ENCODE peak calls at places on chromosomes 11 and 22, in eight cellular contexts. One of them, this sample, is unnamed.

GRCh38 chr22:45948081-45948648 is 28.8 kb downstream of the WNT7B start:
- DNase-seq in HL-60: no peak
- DNase-seq in stomach: no peak
- DNase-seq in transverse colon: no peak
- DNase-seq in vagina: no peak
- DNase-seq in HCT116: no peak
- DNase-seq in breast epithelium: no peak
- DNase-seq in spleen: peak
- DNase-seq in this sample: no peak

GRCh38 chr22:30202531-30203006 is 44.0 kb downstream of the LIF start:
- DNase-seq in stomach: peak
- DNase-seq in transverse colon: peak
- DNase-seq in spleen: no peak
- DNase-seq in vagina: no peak
- DNase-seq in HCT116: no peak
- DNase-seq in breast epithelium: peak
- DNase-seq in HL-60: no peak
- DNase-seq in this sample: no peak

GRCh38 chr11:7376386-7376785 is 108.9 kb upstream of the OLFML1 start:
- DNase-seq in stomach: no peak
- DNase-seq in spleen: no peak
- DNase-seq in vagina: no peak
- DNase-seq in HCT116: no peak
- DNase-seq in transverse colon: no peak
- DNase-seq in breast epithelium: no peak
- DNase-seq in HL-60: no peak
- DNase-seq in this sample: no peak

GRCh38 chr22:46064236-46064965 is 85.9 kb upstream of the PPARA start:
- DNase-seq in transverse colon: peak
- DNase-seq in HCT116: no peak
- DNase-seq in breast epithelium: peak
- DNase-seq in spleen: peak
- DNase-seq in HL-60: no peak
- DNase-seq in stomach: peak
- DNase-seq in vagina: no peak
- DNase-seq in this sample: peak

GRCh38 chr11:12285811-12286222 is 91.6 kb upstream of the PARVA start:
- DNase-seq in spleen: no peak
- DNase-seq in stomach: peak
- DNase-seq in breast epithelium: no peak
- DNase-seq in transverse colon: no peak
- DNase-seq in HCT116: no peak
- DNase-seq in HL-60: no peak
- DNase-seq in vagina: peak
- DNase-seq in this sample: no peak

GRCh38 chr11:98625526-98625925 is 395.2 kb upstream of the CNTN5 start:
- DNase-seq in transverse colon: no peak
- DNase-seq in spleen: no peak
- DNase-seq in vagina: no peak
- DNase-seq in stomach: no peak
- DNase-seq in HCT116: no peak
- DNase-seq in breast epithelium: no peak
- DNase-seq in HL-60: no peak
- DNase-seq in this sample: no peak

GRCh38 chr11:130602700-130603584 is 154.5 kb downstream of the ADAMTS15 start:
- DNase-seq in stomach: no peak
- DNase-seq in transverse colon: no peak
- DNase-seq in breast epithelium: no peak
- DNase-seq in vagina: no peak
- DNase-seq in HCT116: no peak
- DNase-seq in HL-60: no peak
- DNase-seq in spleen: no peak
- DNase-seq in this sample: no peak

GRCh38 chr22:23608583-23608982 is 23.5 kb downstream of the DRICH1 start:
- DNase-seq in stomach: no peak
- DNase-seq in spleen: no peak
- DNase-seq in HL-60: no peak
- DNase-seq in HCT116: no peak
- DNase-seq in vagina: no peak
- DNase-seq in breast epithelium: no peak
- DNase-seq in transverse colon: no peak
- DNase-seq in this sample: no peak

GRCh38 chr11:12266943-12267342 is 110.4 kb upstream of the PARVA start:
- DNase-seq in spleen: no peak
- DNase-seq in HL-60: no peak
- DNase-seq in vagina: no peak
- DNase-seq in breast epithelium: no peak
- DNase-seq in HCT116: no peak
- DNase-seq in stomach: no peak
- DNase-seq in transverse colon: no peak
- DNase-seq in this sample: no peak

GRCh38 chr11:124441081-124441480 is 4.4 kb downstream of the OR8B8 start:
- DNase-seq in transverse colon: no peak
- DNase-seq in breast epithelium: no peak
- DNase-seq in vagina: no peak
- DNase-seq in spleen: no peak
- DNase-seq in HL-60: no peak
- DNase-seq in stomach: no peak
- DNase-seq in HCT116: no peak
- DNase-seq in this sample: no peak

GRCh38 chr11:14350215-14350614 is 8.8 kb downstream of the RRAS2 start:
- DNase-seq in spleen: no peak
- DNase-seq in vagina: no peak
- DNase-seq in HL-60: no peak
- DNase-seq in breast epithelium: no peak
- DNase-seq in stomach: no peak
- DNase-seq in HCT116: no peak
- DNase-seq in transverse colon: no peak
- DNase-seq in this sample: no peak

GRCh38 chr22:49936018-49936972 is 17.9 kb downstream of the CRELD2 start:
- DNase-seq in spleen: peak
- DNase-seq in stomach: peak
- DNase-seq in HL-60: peak
- DNase-seq in HCT116: no peak
- DNase-seq in transverse colon: peak
- DNase-seq in breast epithelium: peak
- DNase-seq in vagina: no peak
- DNase-seq in this sample: peak

GRCh38 chr22:39931271-39931670 is 28.9 kb upstream of the TMA7B start:
- DNase-seq in HL-60: no peak
- DNase-seq in spleen: no peak
- DNase-seq in breast epithelium: no peak
- DNase-seq in stomach: no peak
- DNase-seq in transverse colon: no peak
- DNase-seq in vagina: no peak
- DNase-seq in HCT116: no peak
- DNase-seq in this sample: no peak

DNA sequence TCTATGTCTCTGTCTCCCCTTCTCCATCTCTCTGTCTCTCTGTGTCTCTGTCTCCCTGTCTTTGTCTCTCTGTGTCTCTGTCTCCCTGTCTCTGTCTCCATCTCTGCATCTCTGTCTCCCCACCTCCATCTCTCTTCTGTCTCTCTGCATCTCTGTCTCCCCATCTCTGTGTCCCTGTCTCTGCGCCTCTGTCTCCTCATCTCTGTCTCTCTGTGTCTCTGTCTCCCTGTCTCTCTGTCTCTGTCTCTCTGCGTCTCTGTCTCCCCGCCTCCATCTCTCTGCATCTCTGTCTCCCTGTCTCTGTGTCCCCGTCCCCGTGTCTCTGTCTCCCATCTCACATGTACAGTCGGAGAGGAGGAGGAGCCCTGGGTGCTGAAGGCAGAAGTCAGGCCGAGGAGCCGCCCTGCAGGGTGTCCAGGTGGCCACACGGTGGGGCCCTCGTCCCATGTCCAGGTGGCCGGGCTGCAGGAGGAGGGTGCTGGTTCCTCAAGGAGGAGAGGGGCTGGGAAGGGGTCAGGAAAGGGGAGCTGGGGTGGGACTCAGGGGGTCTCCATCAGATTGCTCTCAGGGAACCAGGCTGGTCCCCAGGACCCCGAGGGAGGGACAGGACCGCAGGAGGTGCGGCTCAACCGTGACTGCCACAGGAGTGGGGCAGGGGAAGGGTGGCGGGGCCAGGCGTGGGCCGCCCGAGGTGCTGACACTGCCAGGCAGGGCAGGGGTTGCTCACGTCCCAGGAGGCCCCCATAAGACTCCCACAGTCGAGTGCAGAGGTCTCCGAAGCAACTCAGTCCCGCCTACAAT is 25.6 kb upstream of the TH start:
- DNase-seq in stomach: peak
- DNase-seq in HCT116: peak
- DNase-seq in breast epithelium: peak
- DNase-seq in spleen: peak
- DNase-seq in vagina: no peak
- DNase-seq in HL-60: peak
- DNase-seq in transverse colon: peak
- DNase-seq in this sample: peak
- TF ChIP-seq POLR2AphosphoS5 in stomach: no peak
- TF ChIP-seq POLR2AphosphoS5 in HCT116: no peak
- TF ChIP-seq POLR2AphosphoS5 in breast epithelium: no peak
- TF ChIP-seq POLR2AphosphoS5 in spleen: no peak
- TF ChIP-seq POLR2AphosphoS5 in vagina: no peak
- TF ChIP-seq POLR2AphosphoS5 in HL-60: no peak
- TF ChIP-seq POLR2AphosphoS5 in transverse colon: no peak
- TF ChIP-seq POLR2AphosphoS5 in this sample: no peak

GRCh38 chr22:32780726-32781310 is 20.7 kb upstream of the TIMP3 start:
- DNase-seq in stomach: no peak
- DNase-seq in vagina: no peak
- DNase-seq in HCT116: no peak
- DNase-seq in transverse colon: no peak
- DNase-seq in HL-60: no peak
- DNase-seq in spleen: no peak
- DNase-seq in breast epithelium: no peak
- DNase-seq in this sample: no peak

GRCh38 chr22:32785636-32786418 is 15.7 kb upstream of the TIMP3 start:
- DNase-seq in HL-60: no peak
- DNase-seq in spleen: no peak
- DNase-seq in HCT116: no peak
- DNase-seq in vagina: no peak
- DNase-seq in stomach: no peak
- DNase-seq in transverse colon: no peak
- DNase-seq in breast epithelium: no peak
- DNase-seq in this sample: no peak

GRCh38 chr22:32777997-32778396 is 23.5 kb upstream of the TIMP3 start:
- DNase-seq in spleen: no peak
- DNase-seq in breast epithelium: no peak
- DNase-seq in HCT116: no peak
- DNase-seq in transverse colon: no peak
- DNase-seq in HL-60: no peak
- DNase-seq in vagina: no peak
- DNase-seq in stomach: no peak
- DNase-seq in this sample: no peak

GRCh38 chr22:32776800-32777199 is 24.7 kb upstream of the TIMP3 start:
- DNase-seq in stomach: no peak
- DNase-seq in vagina: no peak
- DNase-seq in HCT116: no peak
- DNase-seq in HL-60: peak
- DNase-seq in transverse colon: no peak
- DNase-seq in breast epithelium: no peak
- DNase-seq in spleen: no peak
- DNase-seq in this sample: no peak

DNA sequence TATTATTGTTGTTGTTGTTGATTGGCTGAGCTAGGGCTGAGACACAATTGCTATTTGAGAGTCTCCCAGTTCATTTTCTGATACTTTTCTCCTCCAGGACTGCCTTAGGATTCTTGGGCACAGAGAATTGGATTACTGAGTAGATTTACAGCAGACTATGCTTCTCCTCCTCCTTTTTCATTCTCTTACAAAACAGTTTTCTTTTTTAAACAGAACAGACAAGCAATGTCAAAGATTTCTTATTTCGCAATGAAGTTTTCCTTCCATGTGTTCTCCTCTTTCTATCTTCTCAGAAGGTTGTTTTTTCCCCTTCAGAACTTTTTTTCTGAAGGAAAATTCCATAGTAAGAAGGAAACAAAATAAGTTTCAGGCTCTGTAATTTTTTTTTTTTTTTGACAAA is 19.8 kb upstream of the TIMP3 start:
- DNase-seq in vagina: no peak
- DNase-seq in transverse colon: no peak
- DNase-seq in HCT116: no peak
- DNase-seq in HL-60: no peak
- DNase-seq in breast epithelium: no peak
- DNase-seq in spleen: no peak
- DNase-seq in stomach: no peak
- DNase-seq in this sample: no peak
- H3K27ac ChIP-seq in vagina: peak
- H3K27ac ChIP-seq in transverse colon: no peak
- H3K27ac ChIP-seq in HCT116: no peak
- H3K27ac ChIP-seq in HL-60: no peak
- H3K27ac ChIP-seq in breast epithelium: peak
- H3K27ac ChIP-seq in spleen: no peak
- H3K27ac ChIP-seq in stomach: no peak
- H3K27ac ChIP-seq in this sample: peak

GRCh38 chr22:25728064-25728463 is 13.9 kb upstream of the MYO18B start:
- DNase-seq in HL-60: no peak
- DNase-seq in stomach: no peak
- DNase-seq in transverse colon: no peak
- DNase-seq in breast epithelium: no peak
- DNase-seq in vagina: no peak
- DNase-seq in spleen: no peak
- DNase-seq in HCT116: no peak
- DNase-seq in this sample: no peak

GRCh38 chr22:25729595-25729994 is 12.4 kb upstream of the MYO18B start:
- DNase-seq in transverse colon: no peak
- DNase-seq in breast epithelium: no peak
- DNase-seq in vagina: no peak
- DNase-seq in spleen: no peak
- DNase-seq in HL-60: no peak
- DNase-seq in HCT116: no peak
- DNase-seq in stomach: peak
- DNase-seq in this sample: no peak

GRCh38 chr22:25726241-25726640 is 15.7 kb upstream of the MYO18B start:
- DNase-seq in breast epithelium: no peak
- DNase-seq in vagina: no peak
- DNase-seq in spleen: no peak
- DNase-seq in HL-60: no peak
- DNase-seq in stomach: no peak
- DNase-seq in transverse colon: no peak
- DNase-seq in HCT116: no peak
- DNase-seq in this sample: no peak

DNA sequence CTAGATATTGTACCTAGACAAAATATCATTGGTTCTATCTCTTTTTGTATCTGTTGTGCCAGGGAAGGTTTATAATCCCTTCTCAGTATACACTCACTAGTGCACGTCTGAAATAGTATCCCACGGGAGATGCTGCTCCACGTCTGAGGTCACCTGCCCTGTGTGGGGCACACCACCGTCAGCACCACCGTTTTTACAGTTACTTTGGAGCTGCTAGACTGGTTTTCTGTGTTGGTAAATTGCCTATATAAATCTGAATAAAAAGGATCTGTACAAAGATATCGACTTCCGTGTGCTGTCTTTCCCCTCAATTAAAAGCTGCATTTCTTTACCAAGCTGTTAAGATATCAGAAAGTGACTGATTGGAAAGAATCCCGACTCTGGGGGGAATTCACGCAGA is 13.0 kb upstream of the MYO18B start:
- DNase-seq in breast epithelium: no peak
- DNase-seq in transverse colon: no peak
- DNase-seq in vagina: no peak
- DNase-seq in HCT116: no peak
- DNase-seq in stomach: no peak
- DNase-seq in HL-60: no peak
- DNase-seq in spleen: no peak
- DNase-seq in this sample: no peak
- TF ChIP-seq CTCF in breast epithelium: no peak
- TF ChIP-seq CTCF in transverse colon: no peak
- TF ChIP-seq CTCF in vagina: no peak
- TF ChIP-seq CTCF in HCT116: no peak
- TF ChIP-seq CTCF in stomach: no peak
- TF ChIP-seq CTCF in HL-60: no peak
- TF ChIP-seq CTCF in spleen: no peak
- TF ChIP-seq CTCF in this sample: no peak

GRCh38 chr11:111707691-111708067 is 58.5 kb downstream of the PPP2R1B start:
- DNase-seq in HL-60: no peak
- DNase-seq in stomach: no peak
- DNase-seq in vagina: no peak
- DNase-seq in spleen: no peak
- DNase-seq in transverse colon: no peak
- DNase-seq in HCT116: no peak
- DNase-seq in breast epithelium: no peak
- DNase-seq in this sample: no peak
- TF ChIP-seq POLR2AphosphoS5 in HL-60: no peak
- TF ChIP-seq POLR2AphosphoS5 in stomach: no peak
- TF ChIP-seq POLR2AphosphoS5 in vagina: no peak
- TF ChIP-seq POLR2AphosphoS5 in spleen: no peak
- TF ChIP-seq POLR2AphosphoS5 in transverse colon: no peak
- TF ChIP-seq POLR2AphosphoS5 in HCT116: no peak
- TF ChIP-seq POLR2AphosphoS5 in breast epithelium: no peak
- TF ChIP-seq POLR2AphosphoS5 in this sample: no peak